ENCODE peak calls at places on chromosomes 1 and 21, in four cellular contexts. K, V, R and J are unnamed samples.

GRCh38 chr1:67785847-67786753 is 47.2 kb downstream of the GNG12 start:
- DNase-seq in R (peak; percentile 84), V (peak; percentile 27), K (no peak), J (no peak)

GRCh38 chr1:167094690-167095089 is 815 bp downstream of the STYXL2 start:
- DNase-seq in K (no peak), V (no peak), R (no peak), J (no peak)

GRCh38 chr1:25933479-25934365 is 27.5 kb upstream of the STMN1 start:
- DNase-seq in V (no peak), K (no peak), R (no peak), J (peak; percentile 96)

GRCh38 chr1:215487466-215487865 is 79.6 kb upstream of the KCTD3 start:
- DNase-seq in R (no peak), V (no peak), K (no peak), J (no peak)

GRCh38 chr1:25064465-25065238 is 134.6 kb upstream of the RUNX3 start:
- DNase-seq in R (no peak), K (no peak), V (no peak), J (no peak)

GRCh38 chr1:244096691-244097090 is 45.6 kb downstream of the ZBTB18 start:
- DNase-seq in V (no peak), K (no peak), R (no peak), J (no peak)

GRCh38 chr1:64282353-64282752 is 78.9 kb downstream of the UBE2U start:
- DNase-seq in V (no peak), K (no peak), R (no peak), J (no peak)

GRCh38 chr1:182357177-182357576 is 34.4 kb downstream of the GLUL start:
- DNase-seq in R (no peak), V (no peak), K (no peak), J (no peak)

GRCh38 chr21:40788635-40789034 is 58.3 kb downstream of the DSCAM start:
- DNase-seq in R (no peak), K (no peak), V (no peak), J (no peak)

GRCh38 chr1:38000529-38001453 is 4.5 kb downstream of the FHL3 start:
- DNase-seq in R (peak; percentile 86), V (peak; percentile 87), K (no peak), J (no peak)
- TF ChIP-seq FOS in R (peak; percentile 60), V (peak; percentile 38), K (no peak), J (no peak)

DNA sequence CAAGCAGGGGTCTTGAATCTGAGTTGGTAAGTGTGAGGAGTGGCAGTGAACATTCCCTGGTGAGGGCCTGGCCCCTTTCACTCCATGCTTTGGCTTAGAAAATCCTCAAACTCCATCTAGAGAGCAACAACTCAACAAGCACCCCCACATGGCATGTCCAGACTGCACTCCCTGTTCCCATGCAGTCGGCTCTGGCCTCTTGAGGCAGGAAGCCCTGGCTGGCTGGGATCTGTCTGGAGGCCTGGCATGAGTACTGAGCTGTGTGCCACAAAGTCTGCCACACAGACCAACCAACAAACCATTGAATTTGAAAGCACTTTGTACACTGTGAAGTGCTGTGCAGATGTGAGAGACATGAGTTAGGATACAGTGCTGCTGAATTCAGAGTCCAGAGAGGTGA is 25.2 kb downstream of the COA7 start:
- DNase-seq in V (no peak), K (no peak), R (no peak), J (no peak)
- TF ChIP-seq FOS in V (no peak), K (no peak), R (no peak), J (no peak)

GRCh38 chr1:110338200-110339039 is 757 bp upstream of the RBM15 start:
- DNase-seq in R (no peak), K (peak; percentile 100), V (no peak), J (peak; percentile 97)

GRCh38 chr1:110339427-110340206 is 440 bp downstream of the RBM15 start:
- DNase-seq in V (peak; percentile 54), K (no peak), R (peak; percentile 61), J (peak; percentile 70)

GRCh38 chr1:110339040-110339426 is at the start of gene RBM15:
- DNase-seq in V (peak; percentile 100), R (peak; percentile 100), K (peak; percentile 100), J (peak; percentile 93)

GRCh38 chr1:110341146-110341871 is 2.1 kb downstream of the RBM15 start:
- DNase-seq in V (no peak), R (no peak), K (no peak), J (peak; percentile 83)

GRCh38 chr1:110340207-110340468 is 961 bp downstream of the RBM15 start:
- DNase-seq in K (no peak), R (no peak), V (no peak), J (no peak)
- TF ChIP-seq FOS in K (no peak), R (no peak), V (no peak), J (no peak)

GRCh38 chr1:212525479-212526110 is 83.0 kb upstream of the ATF3 start:
- DNase-seq in V (peak; percentile 62), K (no peak), R (no peak), J (no peak)
- TF ChIP-seq FOS in V (peak; percentile 38), K (no peak), R (no peak), J (no peak)

GRCh38 chr1:151047591-151047924 is at the start of gene C1orf56:
- DNase-seq in K (no peak), V (peak; percentile 60), R (peak; percentile 72), J (peak; percentile 73)
- TF ChIP-seq FOS in K (no peak), V (no peak), R (no peak), J (no peak)